ENCODE peak calls at places on chromosomes 11 and 22, in four cellular contexts. Q, Y, Z and C are unnamed samples.

GRCh38 chr11:93727985-93728791 is 13.1 kb downstream of the TAF1D start:
- DNase-seq in Z (no peak), Y (no peak), Q (no peak), C (peak; percentile 8)

GRCh38 chr11:613369-613968 is 2.3 kb downstream of the IRF7 start:
- DNase-seq in Y (peak; percentile 72), Z (peak; percentile 60), Q (no peak), C (peak; percentile 83)

GRCh38 chr22:31098633-31099110 is 8.7 kb downstream of the SELENOM start:
- DNase-seq in Y (no peak), Q (no peak), Z (no peak), C (no peak)

GRCh38 chr22:32644252-32645100 is 157.0 kb upstream of the TIMP3 start:
- DNase-seq in Y (peak; percentile 10), Q (no peak), Z (peak; percentile 65), C (no peak)

GRCh38 chr22:20531404-20532181 is 24.2 kb downstream of the MED15 start:
- DNase-seq in Z (peak; percentile 98), Q (peak; percentile 42), Y (no peak), C (no peak)

GRCh38 chr11:21190181-21190580 is 520.8 kb downstream of the NELL1 start:
- DNase-seq in Z (no peak), Q (no peak), Y (no peak), C (no peak)

GRCh38 chr22:26674211-26675190 is 17.1 kb downstream of the MIAT start:
- DNase-seq in Z (no peak), Q (no peak), Y (no peak), C (no peak)

GRCh38 chr11:3169235-3169951 is 4.3 kb upstream of the OSBPL5 start:
- DNase-seq in Y (no peak), Q (no peak), Z (peak; percentile 79), C (peak; percentile 7)

GRCh38 chr22:46145361-46145851 is 4.9 kb upstream of the PPARA start:
- DNase-seq in Q (no peak), Z (no peak), Y (no peak), C (no peak)

GRCh38 chr11:123429336-123429735 is 733 bp upstream of the GRAMD1B start:
- DNase-seq in Q (no peak), Z (peak; percentile 93), Y (no peak), C (no peak)

GRCh38 chr22:25602924-25603323 is 38.4 kb downstream of the GRK3 start:
- DNase-seq in Z (no peak), Y (no peak), Q (no peak), C (no peak)

GRCh38 chr11:68896171-68896959 is 7.3 kb downstream of the MRPL21 start:
- DNase-seq in Q (no peak), Z (no peak), Y (no peak), C (no peak)

GRCh38 chr11:61890536-61891330 is 612 bp downstream of the FADS3 start:
- DNase-seq in Q (no peak), Y (no peak), Z (peak; percentile 84), C (peak; percentile 38)

GRCh38 chr11:114154271-114155047 is 94.9 kb downstream of the ZBTB16 start:
- DNase-seq in Z (no peak), Y (no peak), Q (no peak), C (no peak)

GRCh38 chr22:47310601-47311000 is 548.2 kb downstream of the TBC1D22A start:
- DNase-seq in Q (no peak), Z (no peak), Y (no peak), C (no peak)

GRCh38 chr11:27934830-27935145 is 173.2 kb downstream of the KIF18A start:
- DNase-seq in Z (peak; percentile 98), Q (no peak), Y (no peak), C (no peak)

GRCh38 chr11:109040303-109040702 is 375.4 kb downstream of the DDX10 start:
- DNase-seq in Y (no peak), Z (no peak), Q (no peak), C (peak; percentile 27)

GRCh38 chr11:396948-397548 is 3.0 kb downstream of the PKP3 start:
- DNase-seq in Y (no peak), Q (no peak), Z (peak; percentile 81), C (peak; percentile 86)